ENCODE peak calls at places on chromosomes 13 and 19, in seven cellular contexts. M is non-pigmented ciliary epithelial cell; H is AG20443; L is WTC11; G is thoracic aorta; D is CD4-positive, alpha-beta T cell; C is breast epithelium. Z is an unnamed sample.

GRCh38 chr13:102726430-102726829 is 31.6 kb upstream of the METTL21C start:
- DNase-seq in D (no peak), C (no peak), H (no peak), G (no peak), L (no peak), M (no peak), Z (peak)

GRCh38 chr19:56144396-56144795 is 3.3 kb downstream of the ZNF444 start:
- DNase-seq in M (no peak), G (no peak), H (no peak), D (no peak), C (no peak), L (no peak), Z (no peak)

GRCh38 chr19:42297034-42297433 is 4.9 kb upstream of the PRR19 start:
- DNase-seq in H (no peak), L (no peak), D (no peak), G (no peak), C (no peak), M (no peak), Z (no peak)

GRCh38 chr19:13790354-13790753 is 4.9 kb upstream of the ZSWIM4 start:
- DNase-seq in G (no peak), H (no peak), M (no peak), C (no peak), D (no peak), L (no peak), Z (no peak)

GRCh38 chr13:105971720-105972119 is 563.7 kb downstream of the EFNB2 start:
- DNase-seq in H (no peak), M (no peak), C (no peak), D (no peak), G (no peak), L (no peak), Z (no peak)

GRCh38 chr19:10020851-10021250 is 7.6 kb downstream of the RDH8 start:
- DNase-seq in M (no peak), L (no peak), H (no peak), D (no peak), G (no peak), C (no peak), Z (no peak)

GRCh38 chr19:13794388-13794751 is 873 bp upstream of the ZSWIM4 start:
- DNase-seq in L (no peak), H (peak), D (no peak), G (peak), C (peak), M (peak), Z (peak)

GRCh38 chr19:35135389-35135909 is 590 bp upstream of the LGI4 start:
- DNase-seq in D (peak), C (no peak), G (no peak), M (no peak), H (peak), L (peak), Z (peak)

GRCh38 chr19:55373993-55374757 is 2.5 kb upstream of the TMEM190 start:
- DNase-seq in G (no peak), H (peak), M (no peak), C (no peak), L (no peak), D (no peak), Z (no peak)

GRCh38 chr13:94228781-94229180 is 250.7 kb downstream of the DCT start:
- DNase-seq in G (no peak), D (no peak), M (no peak), H (no peak), C (no peak), L (no peak), Z (no peak)

GRCh38 chr19:58558066-58558622 is at the start of gene UBE2M:
- DNase-seq in D (peak), L (peak), M (no peak), C (no peak), G (no peak), H (no peak), Z (peak)

GRCh38 chr13:96816261-96816660 is 178.0 kb downstream of the OXGR1 start:
- DNase-seq in G (peak), M (no peak), C (no peak), D (no peak), H (no peak), L (no peak), Z (no peak)

GRCh38 chr19:55434356-55434755 is 8.7 kb downstream of the SHISA7 start:
- DNase-seq in C (no peak), D (no peak), G (no peak), L (no peak), M (no peak), H (no peak), Z (no peak)

GRCh38 chr19:21396121-21396520 is 812 bp upstream of the ZNF493 start:
- DNase-seq in G (no peak), L (no peak), H (no peak), C (no peak), M (no peak), D (no peak), Z (no peak)

GRCh38 chr13:42258747-42259146 is 13.2 kb upstream of the AKAP11 start:
- DNase-seq in C (no peak), D (no peak), L (peak), G (no peak), M (no peak), H (no peak), Z (no peak)

GRCh38 chr19:13430790-13431582 is 75.3 kb downstream of the CACNA1A start:
- DNase-seq in D (peak), C (no peak), L (peak), G (no peak), H (peak), M (peak), Z (peak)

Z was measured in epithelial cell of esophagus.